ENCODE peak calls at places on chromosomes 2 and 18, in six cellular contexts. Y, G, N, O, J and E are unnamed samples. For H3K4me1, the result is how much of the 10 kb centered on the place peaks cover.

GRCh38 chr2:218569038-218569431 is 396 bp downstream of the CNOT9 start:
- DNase-seq in O (peak), N (peak), G (no peak), Y (peak), J (peak), E (peak)

GRCh38 chr2:165069131-165069530 is 113.8 kb upstream of the SLC38A11 start:
- DNase-seq in G (no peak), J (no peak), N (no peak), Y (no peak), O (no peak), E (no peak)

GRCh38 chr18:22223263-22223960 is 54.0 kb downstream of the GATA6 start:
- DNase-seq in G (peak), N (peak), Y (peak), O (peak), J (peak), E (peak)

GRCh38 chr2:110677080-110677479 is 783 bp downstream of the BUB1 start:
- DNase-seq in O (no peak), G (no peak), J (no peak), N (no peak), Y (peak), E (no peak)

GRCh38 chr2:207833265-207833751 is 63.6 kb upstream of the FZD5 start:
- DNase-seq in G (no peak), N (no peak), J (no peak), Y (no peak), O (no peak), E (no peak)

GRCh38 chr2:25483584-25484266 is 142.0 kb upstream of the DNMT3A start:
- DNase-seq in O (no peak), G (no peak), N (no peak), J (no peak), Y (no peak), E (no peak)

GRCh38 chr2:23015651-23016050 is 369.3 kb upstream of the KLHL29 start:
- DNase-seq in J (no peak), O (no peak), G (no peak), Y (no peak), N (no peak), E (no peak)

GRCh38 chr2:116754371-116755101 is 1060.0 kb upstream of the DDX18 start:
- DNase-seq in G (no peak), N (no peak), O (no peak), Y (no peak), J (no peak), E (no peak)

GRCh38 chr2:30366199-30366691 is 80.8 kb upstream of the LCLAT1 start:
- DNase-seq in O (no peak), N (no peak), Y (no peak), G (no peak), J (no peak), E (no peak)

GRCh38 chr2:42493468-42493884 is 306 bp downstream of the KCNG3 start:
- DNase-seq in Y (no peak), J (no peak), N (no peak), O (no peak), G (no peak), E (no peak)

GRCh38 chr2:2325538-2325937 is 5.5 kb downstream of the MYT1L start:
- DNase-seq in O (no peak), Y (no peak), G (no peak), J (no peak), N (no peak), E (no peak)

GRCh38 chr18:75036941-75037516 is 171.9 kb downstream of the PTGR3 start:
- DNase-seq in G (no peak), O (no peak), J (no peak), Y (no peak), N (no peak), E (no peak)

GRCh38 chr2:881204-881918 is 69.3 kb upstream of the SNTG2 start:
- DNase-seq in O (peak), N (no peak), J (no peak), Y (no peak), G (no peak), E (no peak)

GRCh38 chr2:67565761-67566160 is 168.6 kb downstream of the ETAA1 start:
- DNase-seq in G (no peak), J (no peak), N (no peak), O (no peak), Y (peak), E (no peak)

GRCh38 chr2:75506131-75506697 is 54.5 kb downstream of the EVA1A start:
- DNase-seq in J (no peak), Y (peak), N (no peak), O (no peak), G (no peak), E (no peak)

GRCh38 chr2:192194065-192194865 is 468 bp downstream of the TMEFF2 start:
- DNase-seq in Y (peak), J (peak), O (peak), N (peak), G (no peak), E (peak)

GRCh38 chr2:64168756-64169155 is 24.5 kb upstream of the PELI1 start:
- DNase-seq in N (no peak), O (no peak), Y (no peak), G (no peak), J (no peak), E (no peak)

GRCh38 chr2:129627437-129627836 is 352.0 kb upstream of the RAB6C start:
- DNase-seq in Y (no peak), G (no peak), N (no peak), J (no peak), O (no peak), E (no peak)

GRCh38 chr18:68445668-68446426 is 269.1 kb downstream of the TMX3 start:
- DNase-seq in J (no peak), Y (no peak), N (no peak), G (no peak), O (no peak), E (no peak)

GRCh38 chr2:129324349-129324748 is 655.1 kb upstream of the RAB6C start:
- DNase-seq in J (no peak), N (no peak), Y (no peak), O (no peak), G (no peak), E (no peak)

GRCh38 chr2:43269074-43269572 is 42.7 kb upstream of the ZFP36L2 start:
- DNase-seq in J (no peak), O (peak), Y (peak), N (peak), G (peak), E (peak)

GRCh38 chr2:172783091-172783898 is 47.6 kb downstream of the RAPGEF4 start:
- DNase-seq in G (peak), N (no peak), Y (peak), J (no peak), O (peak), E (no peak)

GRCh38 chr2:38728694-38729093 is 22.5 kb downstream of the SRSF7 start:
- DNase-seq in J (no peak), O (no peak), Y (no peak), G (no peak), N (no peak), E (no peak)

GRCh38 chr2:95027369-95027720 is 1.8 kb downstream of the MAL start:
- DNase-seq in Y (no peak), O (no peak), N (no peak), G (no peak), J (no peak), E (no peak)

GRCh38 chr2:95026471-95027368 is 1.2 kb downstream of the MAL start:
- DNase-seq in G (no peak), J (no peak), O (no peak), N (no peak), Y (no peak), E (no peak)

GRCh38 chr2:95024306-95024880 is 1.1 kb upstream of the MAL start:
- DNase-seq in N (no peak), O (no peak), J (no peak), G (no peak), Y (no peak), E (no peak)

GRCh38 chr2:95024960-95025405 is 525 bp upstream of the MAL start:
- DNase-seq in Y (no peak), J (no peak), O (no peak), G (no peak), N (no peak), E (no peak)

DNA sequence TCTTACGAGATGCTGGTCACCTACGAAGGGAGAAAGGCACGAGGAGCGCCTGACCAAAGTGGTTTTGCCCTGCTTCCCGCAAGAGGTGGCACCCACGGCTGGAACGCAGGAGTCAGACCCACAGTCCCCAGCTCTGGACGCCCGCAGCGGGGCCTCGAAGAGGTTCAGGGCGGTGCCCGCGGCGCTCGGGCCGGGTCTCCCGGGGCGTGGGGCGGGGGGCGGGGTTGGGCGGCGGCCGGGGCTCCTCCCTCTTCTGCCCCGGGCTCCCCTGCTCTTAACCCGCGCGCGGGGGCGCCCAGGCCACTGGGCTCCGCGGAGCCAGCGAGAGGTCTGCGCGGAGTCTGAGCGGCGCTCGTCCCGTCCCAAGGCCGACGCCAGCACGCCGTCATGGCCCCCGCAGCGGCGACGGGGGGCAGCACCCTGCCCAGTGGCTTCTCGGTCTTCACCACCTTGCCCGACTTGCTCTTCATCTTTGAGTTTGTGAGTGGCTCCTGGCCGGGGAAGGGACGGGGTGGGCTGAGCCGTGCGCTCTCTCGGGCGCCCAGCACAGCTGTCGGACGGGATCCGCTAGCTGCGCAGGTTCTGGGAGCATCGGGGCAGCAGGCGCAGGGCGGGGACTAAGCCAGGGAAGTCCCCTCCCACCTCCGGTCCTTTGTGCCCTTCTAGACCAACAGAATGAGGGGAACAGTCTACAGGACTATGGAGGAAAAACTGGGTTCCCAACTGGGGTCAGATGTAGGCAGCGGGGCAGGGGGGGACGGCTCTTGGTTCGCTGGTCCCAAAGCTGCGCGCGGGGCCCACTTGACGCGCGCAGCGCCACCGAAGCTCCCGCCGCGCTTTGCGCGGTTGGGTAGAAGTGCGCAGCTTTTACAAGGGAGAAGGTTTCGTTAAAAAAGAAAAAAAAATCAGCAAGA is at the start of gene MAL:
- DNase-seq in G (no peak), J (no peak), N (no peak), O (no peak), Y (no peak), E (no peak)
- TF ChIP-seq POLR2A in G (no peak), J (no peak), N (no peak), O (no peak), Y (no peak), E (no peak)

GRCh38 chr2:238183846-238184245 is 19.6 kb downstream of the ILKAP start:
- DNase-seq in G (no peak), N (no peak), Y (no peak), J (no peak), O (no peak), E (no peak)

GRCh38 chr2:238176565-238176964 is 17.8 kb downstream of the ERFE start:
- DNase-seq in Y (no peak), O (no peak), G (no peak), N (no peak), J (no peak), E (no peak)

GRCh38 chr2:238174701-238175100 is 15.9 kb downstream of the ERFE start:
- DNase-seq in N (no peak), J (no peak), G (no peak), O (no peak), Y (no peak), E (no peak)

GRCh38 chr2:238182362-238182761 is 21.1 kb downstream of the ILKAP start:
- DNase-seq in G (no peak), J (no peak), Y (no peak), N (no peak), O (no peak), E (no peak)

GRCh38 chr2:238180554-238180953 is 21.8 kb downstream of the ERFE start:
- DNase-seq in J (no peak), Y (no peak), N (no peak), G (no peak), O (no peak), E (no peak)
- H3K4me3 ChIP-seq in J (no peak), Y (no peak), N (no peak), G (no peak), O (no peak), E (no peak)

GRCh38 chr18:58599106-58599505 is 29.8 kb downstream of the ALPK2 start:
- DNase-seq in N (no peak), Y (no peak), O (no peak), J (no peak), G (no peak), E (no peak)
- H3K4me1 ChIP-seq in N (under half), Y (under half), O (under half), J (under half), G (under half), E (under half)

GRCh38 chr2:204913854-204914464 is 368.7 kb downstream of the PARD3B start:
- DNase-seq in G (no peak), N (no peak), Y (no peak), J (no peak), O (no peak), E (no peak)

GRCh38 chr2:204913312-204913711 is 368.0 kb downstream of the PARD3B start:
- DNase-seq in J (no peak), N (no peak), Y (no peak), G (no peak), O (no peak), E (no peak)

GRCh38 chr2:204914708-204915107 is 369.4 kb downstream of the PARD3B start:
- DNase-seq in J (no peak), Y (no peak), G (no peak), N (no peak), O (no peak), E (peak)

GRCh38 chr2:204920776-204921175 is 375.5 kb downstream of the PARD3B start:
- DNase-seq in Y (no peak), J (no peak), G (no peak), N (no peak), O (no peak), E (no peak)

DNA sequence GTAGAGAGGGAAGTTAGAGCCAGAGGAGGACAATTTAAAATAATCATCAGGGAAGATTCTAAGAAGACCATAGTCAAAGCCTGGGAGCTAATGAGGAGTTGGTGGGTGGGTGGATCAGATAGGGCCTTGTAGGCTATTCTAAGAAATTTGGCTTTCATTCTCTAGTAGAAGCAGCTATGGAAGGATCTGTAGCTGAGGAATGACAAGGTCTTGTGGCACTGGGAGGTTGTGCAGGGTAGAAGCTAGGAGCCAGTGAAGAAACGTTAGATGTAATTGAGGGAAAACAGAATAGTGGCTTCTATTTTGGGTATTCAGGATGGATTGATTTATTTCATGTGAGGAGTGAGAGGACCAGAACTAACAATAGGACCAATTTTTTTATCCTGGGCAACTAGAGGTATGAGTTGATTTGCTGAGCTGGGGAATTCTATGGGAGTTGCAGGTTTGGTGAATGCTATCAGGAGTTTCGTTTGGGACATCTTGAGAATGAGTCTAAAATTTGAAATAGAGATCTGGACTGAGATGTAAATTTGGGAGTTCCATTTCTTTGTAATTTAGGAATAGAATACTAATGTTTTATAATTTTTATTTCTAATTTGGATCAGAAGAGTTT is 371.9 kb downstream of the PARD3B start:
- DNase-seq in G (no peak), N (no peak), J (no peak), Y (no peak), O (no peak), E (no peak)
- TF ChIP-seq POLR2A in G (no peak), N (no peak), J (no peak), Y (no peak), O (no peak), E (no peak)

GRCh38 chr18:9475643-9476580 is 599 bp downstream of the RALBP1 start:
- DNase-seq in O (peak), J (peak), G (no peak), N (no peak), Y (peak), E (no peak)

GRCh38 chr18:9474983-9475642 is at the start of gene RALBP1:
- DNase-seq in O (peak), Y (peak), G (peak), J (peak), N (peak), E (peak)

GRCh38 chr18:9474103-9474982 is 970 bp upstream of the RALBP1 start:
- DNase-seq in Y (no peak), J (peak), G (no peak), O (peak), N (peak), E (peak)

GRCh38 chr18:9478545-9478944 is 3.2 kb downstream of the RALBP1 start:
- DNase-seq in Y (no peak), J (no peak), O (peak), N (no peak), G (no peak), E (no peak)

GRCh38 chr18:9477509-9477908 is 2.2 kb downstream of the RALBP1 start:
- DNase-seq in N (no peak), J (no peak), Y (no peak), O (no peak), G (no peak), E (no peak)
- H3K4me3 ChIP-seq in N (no peak), J (no peak), Y (no peak), O (no peak), G (no peak), E (no peak)

GRCh38 chr2:167856190-167856589 is 391.2 kb downstream of the STK39 start:
- DNase-seq in Y (no peak), O (no peak), J (no peak), N (no peak), G (no peak), E (no peak)
- H3K4me1 ChIP-seq in Y (under half), O (under half), J (under half), N (under half), G (under half), E (under half)

DNA sequence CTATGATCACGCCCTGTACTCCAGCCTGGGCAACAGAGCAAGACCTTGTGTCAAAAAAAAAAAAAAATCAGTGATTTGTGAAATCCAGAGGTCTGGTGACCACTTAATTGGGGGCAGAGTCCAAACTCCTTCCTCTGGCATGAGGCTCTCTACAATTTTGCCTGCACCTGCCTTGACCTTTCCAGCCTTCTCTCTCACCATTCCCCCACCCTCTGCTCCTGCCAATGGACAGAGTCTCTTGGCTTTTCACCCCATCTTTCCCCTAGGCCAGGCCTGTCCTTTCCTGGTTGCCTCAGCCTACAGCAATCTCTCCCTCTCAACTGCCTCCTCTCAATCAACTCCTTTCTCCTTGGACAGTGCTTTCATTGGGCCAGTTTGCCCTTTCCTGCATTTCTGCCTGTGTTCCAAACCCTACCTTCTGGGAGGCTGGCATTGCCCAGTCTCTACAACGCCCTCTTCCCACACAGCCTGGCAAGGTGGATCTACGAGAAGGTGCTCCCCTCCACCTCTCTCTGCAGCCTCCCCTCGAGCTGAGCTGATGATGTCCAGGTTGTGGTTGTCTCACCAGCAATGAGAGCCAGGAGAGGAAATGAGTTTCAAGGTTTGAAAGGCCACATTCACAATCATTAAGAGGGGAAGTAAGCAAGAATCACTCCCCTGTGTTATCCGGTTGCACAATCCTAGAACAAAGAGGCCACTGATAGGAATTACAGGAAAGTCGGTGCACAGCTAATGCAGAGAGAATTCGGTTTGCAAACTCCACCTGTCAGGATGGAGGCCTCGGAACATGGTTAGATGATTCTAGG is 39.5 kb upstream of the NPAS2 start:
- DNase-seq in O (no peak), Y (peak), N (no peak), G (peak), J (no peak), E (no peak)
- TF ChIP-seq POLR2A in O (no peak), Y (no peak), N (no peak), G (no peak), J (no peak), E (no peak)